ENCODE peak calls at places on chromosome 13, in ten cellular contexts. R, X, P, L, B, A, Z, W, U and C are unnamed samples. For H3K36me3 and H3K9me3, the result is how much of the 10 kb centered on the place peaks cover.

GRCh38 chr13:51802601-51803000 is 1.4 kb downstream of the DHRS12 start:
- DNase-seq in L (no peak), A (no peak), W (no peak), R (no peak), X (no peak), Z (no peak), P (no peak), B (no peak), U (no peak), C (no peak)

GRCh38 chr13:70795484-70795883 is 687.2 kb upstream of the KLHL1 start:
- DNase-seq in P (no peak), A (no peak), U (no peak), B (no peak), R (no peak), W (no peak), L (no peak), Z (no peak), X (no peak), C (no peak)

GRCh38 chr13:49829715-49830114 is 37.2 kb upstream of the KPNA3 start:
- DNase-seq in U (no peak), Z (no peak), X (no peak), P (no peak), W (no peak), A (no peak), R (no peak), L (no peak), B (no peak), C (no peak)

GRCh38 chr13:102846261-102847015 is 606 bp downstream of the ERCC5 start:
- DNase-seq in U (no peak), L (peak), R (peak), P (peak), W (peak), Z (peak), B (no peak), X (peak), A (no peak), C (peak)

GRCh38 chr13:21219044-21219381 is 42.6 kb downstream of the MRPL57 start:
- DNase-seq in R (no peak), A (no peak), X (no peak), W (no peak), P (no peak), L (no peak), U (no peak), Z (no peak), B (no peak), C (no peak)

GRCh38 chr13:79423801-79424642 is 18.0 kb upstream of the RBM26 start:
- DNase-seq in X (no peak), P (peak), Z (no peak), U (no peak), B (no peak), L (no peak), R (peak), A (no peak), W (peak), C (no peak)

GRCh38 chr13:101572456-101572855 is 120.0 kb downstream of the ITGBL1 start:
- DNase-seq in P (no peak), Z (no peak), L (no peak), B (no peak), R (no peak), X (no peak), A (no peak), W (no peak), U (no peak), C (no peak)

GRCh38 chr13:66405908-66406802 is 824.0 kb downstream of the PCDH9 start:
- DNase-seq in P (no peak), U (no peak), B (no peak), X (no peak), W (no peak), A (no peak), R (peak), L (no peak), Z (no peak), C (no peak)

GRCh38 chr13:93169980-93170379 is 56.6 kb upstream of the GPC6 start:
- DNase-seq in W (no peak), A (no peak), B (no peak), P (no peak), Z (no peak), R (no peak), X (no peak), U (no peak), L (no peak), C (no peak)

GRCh38 chr13:94192576-94192975 is 286.9 kb downstream of the DCT start:
- DNase-seq in L (no peak), P (no peak), U (no peak), B (no peak), X (no peak), W (peak), Z (no peak), R (peak), A (no peak), C (no peak)

GRCh38 chr13:80338781-80339577 is 1.9 kb downstream of the SPRY2 start:
- DNase-seq in A (peak), B (peak), X (peak), R (peak), W (no peak), L (no peak), U (peak), Z (no peak), P (no peak), C (peak)

GRCh38 chr13:79447741-79448140 is 33.2 kb upstream of the NDFIP2 start:
- DNase-seq in P (no peak), Z (no peak), A (no peak), L (no peak), X (no peak), B (no peak), U (no peak), R (peak), W (no peak), C (no peak)

GRCh38 chr13:30465541-30466357 is at the start of gene HMGB1:
- DNase-seq in P (peak), X (peak), Z (peak), B (peak), A (peak), U (peak), W (peak), L (peak), R (peak), C (peak)

GRCh38 chr13:50715402-50716146 is 127.9 kb downstream of the DLEU7 start:
- DNase-seq in U (no peak), L (no peak), X (peak), P (no peak), R (no peak), Z (no peak), W (no peak), B (peak), A (peak), C (peak)

GRCh38 chr13:35136585-35136984 is 194.5 kb downstream of the NBEA start:
- DNase-seq in Z (no peak), W (no peak), A (no peak), X (no peak), U (no peak), L (no peak), P (no peak), R (no peak), B (no peak), C (no peak)

GRCh38 chr13:63094069-63094468 is 1678.4 kb upstream of the PCDH20 start:
- DNase-seq in P (no peak), A (no peak), Z (no peak), X (no peak), B (no peak), W (no peak), L (no peak), R (no peak), U (no peak), C (no peak)

GRCh38 chr13:63085851-63086250 is 1670.2 kb upstream of the PCDH20 start:
- DNase-seq in L (no peak), U (no peak), B (no peak), P (no peak), Z (no peak), A (no peak), X (no peak), R (peak), W (no peak), C (no peak)

GRCh38 chr13:63092461-63092860 is 1676.8 kb upstream of the PCDH20 start:
- DNase-seq in P (no peak), X (no peak), Z (no peak), W (no peak), U (no peak), R (no peak), A (no peak), L (no peak), B (no peak), C (no peak)

GRCh38 chr13:63086286-63086685 is 1670.6 kb upstream of the PCDH20 start:
- DNase-seq in P (no peak), U (no peak), R (no peak), X (no peak), L (no peak), B (no peak), Z (no peak), A (no peak), W (no peak), C (no peak)

GRCh38 chr13:63088226-63088625 is 1672.6 kb upstream of the PCDH20 start:
- DNase-seq in L (no peak), Z (no peak), A (no peak), U (no peak), R (no peak), P (no peak), W (no peak), B (no peak), X (no peak), C (no peak)
- H3K27ac ChIP-seq in L (no peak), Z (no peak), A (no peak), U (no peak), R (no peak), P (no peak), W (no peak), B (no peak), X (no peak), C (no peak)

DNA sequence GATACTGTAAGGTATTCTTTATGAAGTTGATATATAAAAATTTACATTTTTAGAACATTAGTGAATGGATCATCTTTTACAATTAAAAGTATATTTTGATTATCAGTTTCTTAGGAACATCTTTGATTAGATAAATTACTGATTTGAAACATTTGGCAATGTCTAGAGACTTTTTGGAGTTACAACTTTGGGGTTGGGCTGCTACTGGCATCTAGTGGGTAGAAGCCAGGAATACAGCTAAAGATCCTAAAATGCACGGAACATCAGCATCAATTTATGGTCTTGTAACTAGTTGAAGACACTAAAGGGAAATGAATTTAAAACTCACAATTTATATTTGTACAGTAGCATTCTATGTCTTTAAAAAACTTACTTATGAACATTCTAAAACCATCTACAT is 19.9 kb downstream of the POMP start:
- DNase-seq in W (no peak), R (no peak), X (no peak), A (no peak), B (no peak), U (no peak), P (no peak), Z (no peak), L (no peak), C (no peak)
- H3K36me3 ChIP-seq in W (half or more), R (under half), X (half or more), A (half or more), B (under half), U (half or more), P (under half), Z (under half), L (under half), C (half or more)

DNA sequence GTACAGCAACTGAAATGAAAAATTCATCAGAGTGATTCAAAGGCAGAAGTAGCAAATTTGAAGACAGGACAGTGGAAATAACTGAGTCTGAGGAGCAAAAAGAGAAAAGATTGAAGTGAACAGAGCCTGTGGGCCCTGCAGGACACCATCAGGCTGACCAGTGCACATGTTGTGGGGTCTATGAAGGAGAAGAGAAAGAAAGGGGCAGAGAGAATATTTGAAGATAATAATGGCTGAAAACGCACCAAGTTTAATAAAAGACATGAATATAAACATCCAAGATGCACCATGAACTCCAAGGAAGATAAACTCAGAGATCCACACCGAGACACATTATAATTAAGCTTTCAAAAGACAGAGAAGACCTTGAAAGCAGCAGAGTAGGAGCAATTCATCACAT is 15.4 kb downstream of the ATP4B start:
- DNase-seq in Z (no peak), A (no peak), X (no peak), W (no peak), P (no peak), B (no peak), L (no peak), R (no peak), U (no peak), C (no peak)
- H3K9me3 ChIP-seq in Z (under half), A (under half), X (under half), W (under half), P (under half), B (under half), L (under half), R (under half), U (under half), C (under half)

GRCh38 chr13:44015133-44015532 is 135.4 kb downstream of the LACC1 start:
- DNase-seq in P (no peak), Z (no peak), W (no peak), R (no peak), X (no peak), U (no peak), L (no peak), B (no peak), A (no peak), C (no peak)

GRCh38 chr13:44012910-44013309 is 133.2 kb downstream of the LACC1 start:
- DNase-seq in R (no peak), W (no peak), P (no peak), Z (no peak), A (no peak), B (no peak), U (no peak), X (no peak), L (no peak), C (no peak)

GRCh38 chr13:44015808-44016207 is 136.1 kb downstream of the LACC1 start:
- DNase-seq in X (no peak), A (no peak), Z (no peak), U (no peak), P (no peak), B (no peak), L (no peak), W (no peak), R (no peak), C (no peak)

GRCh38 chr13:44013666-44014291 is 134.1 kb downstream of the LACC1 start:
- DNase-seq in Z (no peak), U (no peak), B (no peak), A (no peak), X (no peak), P (no peak), R (no peak), L (no peak), W (no peak), C (no peak)

DNA sequence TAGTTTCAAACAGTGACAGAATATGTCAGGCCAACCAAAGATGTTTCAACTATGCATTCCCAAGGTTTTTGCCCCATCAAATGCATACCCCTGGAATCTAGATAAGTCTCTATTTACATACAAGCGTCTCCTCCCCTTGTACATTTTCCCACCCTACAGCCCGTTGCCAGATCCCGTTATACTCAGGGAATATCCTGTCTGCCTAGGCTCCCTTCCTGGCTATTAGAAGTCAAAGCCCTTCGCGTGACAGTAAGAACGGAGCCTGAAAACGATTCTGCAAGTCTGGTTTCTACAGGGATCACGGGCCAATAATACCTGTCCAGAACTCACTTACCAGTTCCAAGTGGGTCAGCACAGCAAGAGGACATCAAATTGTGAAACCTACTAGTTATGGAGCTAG is 134.8 kb downstream of the LACC1 start:
- DNase-seq in U (no peak), Z (no peak), P (no peak), L (no peak), X (no peak), W (no peak), R (no peak), B (no peak), A (no peak), C (no peak)
- H3K27ac ChIP-seq in U (no peak), Z (no peak), P (no peak), L (no peak), X (no peak), W (no peak), R (no peak), B (no peak), A (peak), C (no peak)

GRCh38 chr13:110197041-110197440 is 109.9 kb downstream of the COL4A1 start:
- DNase-seq in L (no peak), R (no peak), Z (no peak), X (no peak), A (no peak), B (no peak), U (no peak), P (no peak), W (no peak), C (peak)

GRCh38 chr13:110197471-110197870 is 109.5 kb downstream of the COL4A1 start:
- DNase-seq in L (no peak), U (no peak), A (no peak), P (no peak), R (no peak), W (no peak), B (no peak), X (no peak), Z (no peak), C (no peak)

GRCh38 chr13:110199046-110199831 is 107.7 kb downstream of the COL4A1 start:
- DNase-seq in L (no peak), P (no peak), R (no peak), W (no peak), Z (no peak), U (no peak), B (no peak), A (no peak), X (no peak), C (peak)

GRCh38 chr13:110201114-110201513 is 105.8 kb downstream of the COL4A1 start:
- DNase-seq in B (no peak), A (no peak), W (no peak), X (no peak), L (no peak), Z (no peak), R (no peak), P (no peak), U (no peak), C (no peak)

GRCh38 chr13:110200276-110200675 is 106.7 kb downstream of the COL4A1 start:
- DNase-seq in A (no peak), L (no peak), R (no peak), X (no peak), B (no peak), W (no peak), Z (no peak), U (no peak), P (no peak), C (no peak)
- H3K36me3 ChIP-seq in A (half or more), L (under half), R (under half), X (half or more), B (half or more), W (under half), Z (under half), U (half or more), P (under half), C (half or more)

DNA sequence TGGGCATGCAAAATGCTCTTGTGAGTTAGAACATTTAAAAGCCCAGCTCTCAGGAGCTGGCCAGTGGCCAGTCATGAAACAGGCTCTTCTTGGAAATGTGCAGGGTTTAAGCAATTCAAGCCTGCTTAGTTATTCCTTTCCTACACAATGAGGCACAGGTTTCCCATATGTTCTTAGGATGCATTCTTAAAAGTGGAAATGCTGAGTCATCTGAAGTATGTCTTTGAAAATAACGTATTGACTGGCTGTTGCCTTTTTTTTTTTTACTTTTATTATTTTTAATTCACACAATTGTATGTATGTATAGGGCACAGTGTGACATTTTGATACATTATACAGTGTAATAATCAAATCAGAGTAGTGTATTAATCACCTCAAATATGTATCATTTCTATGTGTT is 300.6 kb downstream of the SLC7A1 start:
- DNase-seq in X (no peak), A (no peak), Z (no peak), R (no peak), L (no peak), W (no peak), P (no peak), B (no peak), U (no peak), C (no peak)
- H3K9me3 ChIP-seq in X (under half), A (under half), Z (under half), R (under half), L (under half), W (under half), P (under half), B (under half), U (under half), C (under half)

GRCh38 chr13:91054902-91055301 is 292.6 kb upstream of the MIR17HG start:
- DNase-seq in L (no peak), A (no peak), W (no peak), Z (no peak), P (no peak), R (no peak), U (no peak), B (no peak), X (no peak), C (no peak)
- H3K27ac ChIP-seq in L (no peak), A (no peak), W (no peak), Z (no peak), P (no peak), R (no peak), U (no peak), B (no peak), X (no peak), C (no peak)

GRCh38 chr13:41077475-41077874 is 16.2 kb downstream of the WBP4 start:
- DNase-seq in B (no peak), X (no peak), W (no peak), P (no peak), R (no peak), Z (no peak), A (no peak), L (no peak), U (no peak), C (no peak)

GRCh38 chr13:41071775-41072174 is 10.5 kb downstream of the WBP4 start:
- DNase-seq in A (no peak), B (no peak), R (no peak), Z (no peak), X (no peak), W (no peak), P (no peak), U (no peak), L (no peak), C (no peak)

GRCh38 chr13:41075034-41075433 is 13.7 kb downstream of the WBP4 start:
- DNase-seq in A (no peak), L (peak), B (no peak), W (peak), X (no peak), P (no peak), U (no peak), Z (peak), R (peak), C (no peak)

GRCh38 chr13:41074523-41074922 is 13.2 kb downstream of the WBP4 start:
- DNase-seq in X (no peak), B (no peak), Z (no peak), W (no peak), A (no peak), P (no peak), R (no peak), U (no peak), L (no peak), C (no peak)

GRCh38 chr13:41075485-41075884 is 14.2 kb downstream of the WBP4 start:
- DNase-seq in U (no peak), B (no peak), X (no peak), P (no peak), A (no peak), R (no peak), W (no peak), Z (no peak), L (no peak), C (no peak)
- H3K36me3 ChIP-seq in U (half or more), B (half or more), X (half or more), P (under half), A (half or more), R (under half), W (half or more), Z (under half), L (under half), C (half or more)

GRCh38 chr13:64470751-64471150 is 2759.4 kb downstream of the PCDH9 start:
- DNase-seq in A (no peak), B (no peak), W (no peak), U (no peak), P (no peak), X (no peak), R (no peak), Z (no peak), L (no peak), C (no peak)

DNA sequence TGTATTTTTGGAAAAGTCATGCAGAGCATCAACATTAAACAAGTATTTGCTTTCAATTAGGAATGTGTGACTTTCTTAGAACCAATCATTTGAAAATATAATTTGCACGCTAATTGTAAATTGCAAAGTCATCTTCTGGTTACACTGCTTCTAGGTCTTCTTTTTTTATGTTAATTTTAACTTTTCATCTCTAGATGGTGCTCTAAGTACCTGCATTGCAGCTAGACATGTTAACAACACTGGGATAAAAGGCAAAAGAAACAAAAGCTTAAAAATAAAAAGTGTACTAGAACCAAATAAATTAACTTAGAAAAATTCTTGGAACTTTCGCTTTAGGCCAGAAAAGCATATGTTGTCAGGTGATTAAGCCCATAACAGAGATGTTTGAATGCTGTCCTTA is 2758.2 kb downstream of the PCDH9 start:
- DNase-seq in U (no peak), B (no peak), R (no peak), L (no peak), A (no peak), X (no peak), P (peak), Z (no peak), W (no peak), C (no peak)
- H3K9me3 ChIP-seq in U (under half), B (under half), R (under half), L (under half), A (under half), X (under half), P (under half), Z (under half), W (under half), C (under half)

GRCh38 chr13:39225860-39226259 is 187.6 kb downstream of the NHLRC3 start:
- DNase-seq in U (no peak), X (no peak), B (no peak), Z (no peak), P (no peak), R (no peak), A (no peak), W (no peak), L (no peak), C (no peak)
- H3K27ac ChIP-seq in U (no peak), X (no peak), B (peak), Z (no peak), P (no peak), R (no peak), A (no peak), W (no peak), L (no peak), C (no peak)